ENCODE peak calls at places on chromosomes 13 and 19, in eight cellular contexts. M is caudate nucleus; V is AG10803; R is cardiac muscle cell; P is activated naive CD8-positive, alpha-beta T cell treated with anti-CD3 and anti-CD28 coated beads, Interleukin-2, amount 50 U/mL, for 16 hours; E is T-helper 2 cell treated with Interferon-gamma antibody and Interleukin-4, amounts not matched to agents 5 μg/mL and 100 μg/mL, for 36 hours; O is Kasumi-1; A is mucosa of gallbladder. S is an unnamed sample.

GRCh38 chr19:38707512-38708114 is 36.7 kb downstream of the CAPN12 start:
- DNase-seq in A (peak), E (no peak), R (no peak), P (no peak), V (no peak), M (no peak), O (no peak), S (no peak)

GRCh38 chr19:58476498-58477015 is 405 bp downstream of the ZNF446 start:
- DNase-seq in V (peak), A (no peak), E (no peak), R (peak), M (no peak), P (no peak), O (peak), S (peak)

GRCh38 chr19:52170863-52171320 is 529 bp downstream of the ZNF836 start:
- DNase-seq in R (peak), V (no peak), P (no peak), O (no peak), E (no peak), M (peak), A (no peak), S (no peak)

GRCh38 chr13:110014719-110015118 is 228.3 kb upstream of the IRS2 start:
- DNase-seq in R (no peak), P (no peak), V (no peak), O (no peak), M (no peak), E (no peak), A (no peak), S (no peak)

GRCh38 chr13:52010890-52011689 is at the start of gene ATP7B:
- DNase-seq in E (peak), A (no peak), P (no peak), V (no peak), R (peak), M (no peak), O (peak), S (no peak)

GRCh38 chr19:49682274-49682673 is 5.2 kb downstream of the PRMT1 start:
- DNase-seq in O (no peak), M (no peak), R (no peak), E (no peak), V (no peak), A (no peak), P (no peak), S (no peak)

GRCh38 chr13:108917581-108917980 is 288.2 kb downstream of the MYO16 start:
- DNase-seq in E (no peak), V (peak), R (no peak), P (no peak), M (no peak), O (no peak), A (no peak), S (no peak)

GRCh38 chr19:46319620-46320019 is 22.8 kb downstream of the HIF3A start:
- DNase-seq in A (no peak), O (no peak), M (no peak), P (no peak), V (no peak), R (no peak), E (no peak), S (no peak)

GRCh38 chr13:101065314-101065713 is 351.0 kb downstream of the NALCN start:
- DNase-seq in O (no peak), V (peak), M (no peak), E (no peak), P (no peak), A (no peak), R (no peak), S (no peak)

GRCh38 chr13:35797946-35798345 is 321.5 kb upstream of the MAB21L1 start:
- DNase-seq in R (no peak), E (no peak), P (no peak), M (no peak), O (no peak), V (peak), A (no peak), S (no peak)

GRCh38 chr19:898663-899062 is 5.4 kb downstream of the RNU6-9 start:
- DNase-seq in P (no peak), M (peak), E (no peak), O (no peak), R (no peak), A (no peak), V (no peak), S (peak)

GRCh38 chr13:102856603-102857002 is 10.8 kb downstream of the ERCC5 start:
- DNase-seq in R (no peak), E (no peak), A (no peak), P (no peak), O (no peak), M (no peak), V (peak), S (no peak)

GRCh38 chr13:77565635-77566034 is 30.1 kb downstream of the SCEL start:
- DNase-seq in V (peak), E (no peak), M (no peak), O (peak), P (no peak), A (no peak), R (peak), S (no peak)

GRCh38 chr19:45996933-45997332 is 1.7 kb downstream of the CCDC61 start:
- DNase-seq in R (no peak), V (no peak), P (no peak), M (no peak), E (no peak), A (no peak), O (no peak), S (no peak)

GRCh38 chr13:67416047-67416925 is 186.2 kb upstream of the PCDH9 start:
- DNase-seq in M (no peak), O (no peak), E (no peak), A (no peak), R (peak), V (peak), P (no peak), S (no peak)

GRCh38 chr13:77860621-77861020 is 58.0 kb downstream of the EDNRB start:
- DNase-seq in V (peak), M (no peak), O (peak), R (no peak), A (no peak), P (no peak), E (no peak), S (no peak)

GRCh38 chr13:23020246-23020843 is 160.4 kb upstream of the SGCG start:
- DNase-seq in M (peak), P (no peak), A (peak), R (peak), E (no peak), V (peak), O (peak), S (peak)

GRCh38 chr13:27852491-27852890 is 60.2 kb downstream of the GSX1 start:
- DNase-seq in P (no peak), M (no peak), A (no peak), R (no peak), V (no peak), O (no peak), E (no peak), S (no peak)

GRCh38 chr19:5292843-5293606 is 47.6 kb downstream of the PTPRS start:
- DNase-seq in A (peak), P (peak), R (peak), O (no peak), E (peak), V (peak), M (peak), S (peak)

GRCh38 chr13:94825507-94825906 is 113.2 kb upstream of the SOX21 start:
- DNase-seq in V (peak), O (no peak), E (no peak), A (peak), M (peak), P (no peak), R (peak), S (peak)

GRCh38 chr13:38166121-38166520 is 183.5 kb upstream of the UFM1 start:
- DNase-seq in V (peak), M (no peak), P (no peak), A (no peak), R (no peak), O (no peak), E (no peak), S (no peak)

GRCh38 chr19:50475736-50476223 is 527 bp upstream of the EMC10 start:
- DNase-seq in M (no peak), R (no peak), A (no peak), V (no peak), P (no peak), O (no peak), E (no peak), S (no peak)

S was measured in posterior cingulate gyrus.